ENCODE peak calls at places on chromosomes 16 and 17, in seven cellular contexts. O, X, Z, U, N, A and W are unnamed samples.

GRCh38 chr16:22161999-22162657 is at the start of gene SDR42E2:
- DNase-seq in O (peak), X (no peak), Z (peak), U (no peak), N (peak), A (no peak), W (no peak)

GRCh38 chr16:53131363-53132071 is 76.7 kb downstream of the CHD9 start:
- DNase-seq in O (peak), X (peak), Z (peak), U (peak), N (no peak), A (no peak), W (peak)

GRCh38 chr17:41910701-41911391 is 7.9 kb downstream of the ACLY start:
- DNase-seq in O (no peak), X (no peak), Z (no peak), U (no peak), N (no peak), A (no peak), W (no peak)

GRCh38 chr17:44878627-44879221 is 20.5 kb downstream of the EFTUD2 start:
- DNase-seq in O (peak), X (no peak), Z (no peak), U (peak), N (no peak), A (peak), W (peak)

GRCh38 chr16:28321700-28322411 is 29.5 kb downstream of the SBK1 start:
- DNase-seq in O (peak), X (no peak), Z (peak), U (peak), N (no peak), A (peak), W (peak)

GRCh38 chr17:76935331-76935730 is 67.1 kb downstream of the MGAT5B start:
- DNase-seq in O (no peak), X (no peak), Z (no peak), U (no peak), N (no peak), A (no peak), W (no peak)

GRCh38 chr17:70653850-70654249 is 484.5 kb downstream of the KCNJ2 start:
- DNase-seq in O (no peak), X (no peak), Z (no peak), U (no peak), N (no peak), A (no peak), W (no peak)

GRCh38 chr16:19330801-19331484 is 45.4 kb downstream of the CLEC19A start:
- DNase-seq in O (peak), X (peak), Z (no peak), U (no peak), N (no peak), A (peak), W (no peak)

GRCh38 chr17:47735139-47735464 is 2.1 kb downstream of the TBX21 start:
- DNase-seq in O (no peak), X (no peak), Z (no peak), U (no peak), N (no peak), A (no peak), W (no peak)

GRCh38 chr17:44905006-44906000 is 6.1 kb upstream of the EFTUD2 start:
- DNase-seq in O (no peak), X (no peak), Z (no peak), U (no peak), N (no peak), A (no peak), W (peak)

GRCh38 chr16:48494742-48495141 is 109.5 kb upstream of the SIAH1 start:
- DNase-seq in O (no peak), X (no peak), Z (no peak), U (no peak), N (no peak), A (no peak), W (no peak)

GRCh38 chr17:58630883-58631522 is 60.8 kb downstream of the TEX14 start:
- DNase-seq in O (peak), X (peak), Z (peak), U (peak), N (peak), A (peak), W (no peak)

GRCh38 chr17:8552582-8553320 is 77.8 kb downstream of the MYH10 start:
- DNase-seq in O (no peak), X (no peak), Z (no peak), U (no peak), N (no peak), A (no peak), W (no peak)

GRCh38 chr16:55280622-55281021 is 43.4 kb upstream of the IRX6 start:
- DNase-seq in O (no peak), X (no peak), Z (no peak), U (no peak), N (no peak), A (no peak), W (no peak)

GRCh38 chr16:89579351-89579750 is 3.8 kb downstream of the CPNE7 start:
- DNase-seq in O (no peak), X (no peak), Z (no peak), U (no peak), N (no peak), A (no peak), W (no peak)

GRCh38 chr17:35978346-35978745 is 3.0 kb downstream of the CCL16 start:
- DNase-seq in O (no peak), X (no peak), Z (no peak), U (no peak), N (no peak), A (no peak), W (peak)

GRCh38 chr16:50593410-50594139 is 45.4 kb downstream of the NKD1 start:
- DNase-seq in O (peak), X (no peak), Z (peak), U (no peak), N (peak), A (no peak), W (peak)

GRCh38 chr16:50594332-50595260 is 46.4 kb downstream of the NKD1 start:
- DNase-seq in O (no peak), X (no peak), Z (no peak), U (no peak), N (no peak), A (no peak), W (no peak)

GRCh38 chr16:50592996-50593395 is 44.8 kb downstream of the NKD1 start:
- DNase-seq in O (no peak), X (no peak), Z (no peak), U (no peak), N (no peak), A (no peak), W (no peak)

GRCh38 chr16:50591209-50591608 is 43.0 kb downstream of the NKD1 start:
- DNase-seq in O (no peak), X (no peak), Z (no peak), U (no peak), N (no peak), A (no peak), W (no peak)

DNA sequence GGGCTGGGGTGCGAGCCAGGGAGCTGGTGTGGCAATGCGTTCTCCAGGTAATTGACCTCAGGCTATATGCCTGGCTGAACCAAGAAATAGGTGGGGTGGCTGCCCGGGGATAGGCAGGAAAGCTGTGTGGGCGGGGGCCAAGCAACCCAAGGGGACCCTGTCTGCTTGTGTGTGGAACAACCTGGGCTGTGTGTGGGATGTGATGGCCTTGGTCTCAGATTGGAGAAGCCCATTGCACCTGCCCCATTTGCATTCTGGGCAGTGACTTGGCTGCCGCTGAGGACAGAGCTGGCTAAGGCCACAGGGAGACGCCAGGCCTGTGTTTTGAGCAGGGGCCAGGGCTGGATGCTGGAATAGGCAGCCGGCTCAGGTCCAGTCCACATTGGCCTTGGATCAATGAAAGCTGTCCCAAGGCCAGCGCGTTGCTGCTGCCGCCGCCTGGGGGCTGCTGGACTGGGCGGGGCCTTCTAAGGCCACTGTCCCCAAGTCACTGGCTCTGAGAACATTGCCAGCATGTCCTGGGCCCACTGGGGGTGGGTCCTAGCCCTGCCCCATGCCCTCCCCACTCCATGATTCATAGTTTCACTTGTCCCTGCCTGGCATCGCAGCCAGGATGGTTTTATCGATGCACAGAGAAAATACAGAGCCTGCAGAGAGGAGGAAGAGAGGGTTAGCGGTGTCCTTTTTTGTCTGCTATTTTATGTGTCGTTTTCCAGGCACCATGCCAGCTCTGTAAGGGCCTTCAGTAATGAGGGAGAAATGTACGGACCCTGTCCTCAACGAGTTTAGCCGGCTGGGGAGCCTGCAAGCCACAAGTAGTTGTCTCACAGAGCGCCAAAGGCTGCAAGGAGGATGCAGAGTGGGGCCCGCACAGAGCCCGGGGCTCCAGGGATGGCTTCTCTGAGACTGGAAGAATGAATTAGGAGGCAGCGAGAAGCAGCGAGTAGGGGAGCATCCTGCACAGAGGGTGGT is 43.9 kb downstream of the NKD1 start:
- DNase-seq in O (peak), X (peak), Z (no peak), U (no peak), N (no peak), A (no peak), W (no peak)
- TF ChIP-seq POLR2AphosphoS5 in O (no peak), X (peak), Z (no peak), U (no peak), N (no peak), A (no peak), W (no peak)

DNA sequence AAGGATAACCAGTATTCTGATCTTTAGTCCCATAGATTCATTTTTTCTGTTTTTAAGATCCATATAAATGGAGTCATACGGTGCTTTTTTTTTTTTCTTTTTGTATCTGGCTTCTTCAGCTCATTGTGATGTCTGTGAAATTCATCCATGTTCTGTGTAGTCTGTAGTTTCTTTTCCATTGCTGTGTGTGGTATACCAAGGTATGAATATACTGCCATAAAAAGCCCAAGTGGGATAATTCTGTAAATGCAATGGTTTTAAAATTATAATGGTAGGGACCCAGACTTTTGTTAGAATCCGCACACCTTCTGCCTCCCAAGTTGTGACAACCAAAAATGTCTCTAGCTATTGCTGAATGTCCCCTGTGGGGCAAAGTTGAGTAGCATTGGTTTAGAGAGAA is 7.6 kb downstream of the NUP93 start:
- DNase-seq in O (no peak), X (no peak), Z (no peak), U (no peak), N (no peak), A (no peak), W (no peak)
- TF ChIP-seq CTCF in O (no peak), X (no peak), Z (no peak), U (no peak), N (no peak), A (no peak), W (no peak)

GRCh38 chr16:5730783-5731182 is 633.2 kb upstream of the EEF2KMT start:
- DNase-seq in O (no peak), X (no peak), Z (no peak), U (no peak), N (no peak), A (no peak), W (no peak)

GRCh38 chr16:5738586-5738985 is 641.0 kb upstream of the EEF2KMT start:
- DNase-seq in O (no peak), X (no peak), Z (no peak), U (no peak), N (no peak), A (no peak), W (no peak)

GRCh38 chr16:5735444-5735843 is 637.8 kb upstream of the EEF2KMT start:
- DNase-seq in O (no peak), X (no peak), Z (no peak), U (no peak), N (no peak), A (no peak), W (no peak)

GRCh38 chr16:5736209-5736608 is 638.6 kb upstream of the EEF2KMT start:
- DNase-seq in O (no peak), X (no peak), Z (no peak), U (no peak), N (no peak), A (no peak), W (no peak)
- TF ChIP-seq POLR2AphosphoS5 in O (no peak), X (no peak), Z (no peak), U (no peak), N (no peak), A (no peak), W (no peak)

GRCh38 chr17:72887917-72888316 is 204.6 kb downstream of the SLC39A11 start:
- DNase-seq in O (no peak), X (no peak), Z (no peak), U (no peak), N (no peak), A (no peak), W (no peak)

GRCh38 chr17:72886622-72887021 is 205.9 kb downstream of the SLC39A11 start:
- DNase-seq in O (no peak), X (no peak), Z (no peak), U (no peak), N (no peak), A (no peak), W (no peak)

GRCh38 chr17:72884066-72884465 is 208.4 kb downstream of the SLC39A11 start:
- DNase-seq in O (no peak), X (no peak), Z (no peak), U (no peak), N (no peak), A (no peak), W (no peak)

GRCh38 chr17:72890711-72891110 is 201.8 kb downstream of the SLC39A11 start:
- DNase-seq in O (no peak), X (no peak), Z (peak), U (no peak), N (no peak), A (no peak), W (no peak)

DNA sequence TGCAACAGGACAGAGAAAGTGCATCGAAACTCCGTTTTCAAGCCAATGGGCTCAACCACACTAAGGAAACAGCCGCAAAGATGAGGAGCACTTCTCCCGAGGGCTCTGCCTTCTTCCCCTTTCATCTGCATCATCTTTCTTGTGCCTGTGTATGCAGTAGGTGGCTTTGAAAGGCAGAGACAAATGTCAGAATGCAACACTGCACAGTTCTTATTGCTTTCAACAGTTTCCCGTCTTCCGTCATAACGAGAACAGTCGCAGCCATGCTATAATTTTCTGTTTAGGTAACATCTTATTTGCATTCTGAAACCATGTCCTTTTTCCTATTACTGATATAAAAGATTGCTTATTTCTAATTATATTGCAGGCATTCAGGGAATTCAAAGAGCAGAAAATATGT is 205.2 kb downstream of the SLC39A11 start:
- DNase-seq in O (no peak), X (no peak), Z (no peak), U (no peak), N (no peak), A (no peak), W (no peak)
- TF ChIP-seq CTCF in O (no peak), X (no peak), Z (no peak), U (no peak), N (no peak), A (no peak), W (no peak)

GRCh38 chr17:50691550-50692447 is 15.9 kb downstream of the ANKRD40 start:
- DNase-seq in O (no peak), X (no peak), Z (no peak), U (no peak), N (no peak), A (no peak), W (no peak)
- TF ChIP-seq POLR2AphosphoS5 in O (no peak), X (no peak), Z (no peak), U (no peak), N (no peak), A (peak), W (no peak)

DNA sequence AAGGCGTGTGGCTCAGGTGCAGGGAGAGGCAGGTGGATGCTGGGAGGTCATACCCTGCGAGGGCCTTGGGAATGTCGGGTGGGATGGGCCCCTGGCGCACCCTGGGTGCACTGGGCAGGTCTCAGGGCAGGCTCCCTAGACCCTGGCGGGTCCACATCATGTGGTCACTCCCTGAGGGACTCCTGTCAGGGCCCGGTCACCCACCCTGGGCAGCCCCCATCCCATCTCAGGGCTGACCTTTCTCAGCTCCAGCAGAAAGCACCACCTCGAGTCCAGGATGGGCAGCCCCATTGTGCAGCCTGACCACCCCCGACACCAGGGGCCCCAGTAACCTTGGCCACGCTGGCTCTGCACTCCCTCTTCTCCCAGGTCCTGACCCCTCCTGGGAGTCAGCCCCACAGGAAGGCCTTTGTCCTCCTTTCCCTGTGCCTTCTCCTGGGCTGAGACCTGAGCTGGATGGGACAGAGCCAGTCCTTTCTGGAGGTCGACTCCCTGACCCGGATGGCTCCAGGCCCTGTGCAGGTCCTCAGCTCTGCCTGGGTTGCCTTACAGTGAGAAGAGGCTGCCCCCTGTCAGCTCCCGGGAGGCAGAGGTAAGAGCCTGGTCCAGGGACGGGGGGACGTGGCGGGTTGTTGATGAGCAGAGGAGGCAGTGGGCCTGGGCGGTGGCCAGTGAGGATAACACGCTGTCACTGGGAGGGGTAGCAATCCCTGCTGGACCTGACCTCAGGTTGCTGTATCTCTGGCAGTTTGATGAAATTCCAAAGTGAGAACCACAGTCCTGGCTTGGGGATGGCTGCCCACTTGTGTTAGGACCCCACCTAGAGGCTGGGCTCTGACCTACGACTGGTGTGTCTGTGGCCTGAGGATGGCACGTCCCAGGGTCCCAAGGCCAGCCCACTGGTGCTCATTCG is 77.9 kb downstream of the GOSR1 start:
- DNase-seq in O (peak), X (no peak), Z (no peak), U (peak), N (peak), A (peak), W (peak)
- TF ChIP-seq CTCF in O (peak), X (no peak), Z (peak), U (peak), N (peak), A (peak), W (peak)

GRCh38 chr16:56938664-56939513 is 6.9 kb downstream of the HERPUD1 start:
- DNase-seq in O (no peak), X (no peak), Z (no peak), U (no peak), N (no peak), A (no peak), W (no peak)
- TF ChIP-seq POLR2AphosphoS5 in O (no peak), X (peak), Z (peak), U (no peak), N (no peak), A (no peak), W (no peak)

GRCh38 chr17:34892864-34893263 is 68.4 kb downstream of the CCT6B start:
- DNase-seq in O (peak), X (no peak), Z (peak), U (peak), N (peak), A (peak), W (no peak)
- TF ChIP-seq CTCF in O (peak), X (no peak), Z (peak), U (peak), N (peak), A (peak), W (peak)

GRCh38 chr17:73349138-73349537 is 37.3 kb upstream of the CDC42EP4 start:
- DNase-seq in O (no peak), X (no peak), Z (no peak), U (no peak), N (no peak), A (no peak), W (no peak)
- TF ChIP-seq POLR2AphosphoS5 in O (no peak), X (no peak), Z (no peak), U (no peak), N (no peak), A (no peak), W (no peak)